ENCODE peak calls at places on chromosomes 12 and 14, in six cellular contexts. K is H1, F is IMR-90, E is neuronal stem cell, S is mesenchymal stem cell, R is trophoblast cell. U is an unnamed sample. For H3K27me3, the result is how much of the 10 kb centered on the place peaks cover.

GRCh38 chr12:115408642-115409041 is 724.7 kb upstream of the TBX3 start:
- DNase-seq in K (no peak), F (no peak), E (no peak), S (no peak), R (no peak), U (no peak)

GRCh38 chr12:14314801-14315200 is 50.7 kb upstream of the ATF7IP start:
- DNase-seq in K (no peak), F (no peak), E (no peak), S (no peak), R (no peak), U (no peak)

GRCh38 chr12:52228931-52229330 is 4.1 kb upstream of the KRT7 start:
- DNase-seq in K (no peak), F (no peak), E (no peak), S (no peak), R (peak), U (no peak)

GRCh38 chr14:100605706-100606686 is 18.8 kb upstream of the BEGAIN start:
- DNase-seq in K (no peak), F (peak), E (no peak), S (no peak), R (no peak), U (no peak)

GRCh38 chr12:5187136-5187535 is 143.5 kb downstream of the KCNA5 start:
- DNase-seq in K (no peak), F (no peak), E (no peak), S (no peak), R (no peak), U (no peak)

GRCh38 chr14:61462566-61463195 is 141.3 kb downstream of the PRKCH start:
- DNase-seq in K (no peak), F (peak), E (no peak), S (peak), R (no peak), U (no peak)

GRCh38 chr12:62247242-62247641 is 13.0 kb upstream of the USP15 start:
- DNase-seq in K (no peak), F (no peak), E (no peak), S (no peak), R (no peak), U (no peak)

GRCh38 chr12:56749853-56750252 is 2.3 kb downstream of the PRIM1 start:
- DNase-seq in K (no peak), F (no peak), E (no peak), S (no peak), R (no peak), U (no peak)

GRCh38 chr14:23299986-23300686 is 2.5 kb downstream of the PPP1R3E start:
- DNase-seq in K (no peak), F (no peak), E (no peak), S (no peak), R (no peak), U (no peak)

GRCh38 chr14:96176811-96177211 is 27.8 kb upstream of the BDKRB2 start:
- DNase-seq in K (no peak), F (peak), E (no peak), S (no peak), R (no peak), U (no peak)

GRCh38 chr12:100646896-100647295 is 73.4 kb downstream of the GAS2L3 start:
- DNase-seq in K (no peak), F (no peak), E (no peak), S (no peak), R (no peak), U (no peak)

GRCh38 chr12:104358353-104359003 is 54.9 kb downstream of the EID3 start:
- DNase-seq in K (no peak), F (peak), E (no peak), S (peak), R (peak), U (peak)

GRCh38 chr12:6960291-6961277 is 9.4 kb downstream of the PTPN6 start:
- DNase-seq in K (no peak), F (peak), E (no peak), S (no peak), R (no peak), U (no peak)

GRCh38 chr14:104144911-104145825 is 6.8 kb downstream of the KIF26A start:
- DNase-seq in K (no peak), F (no peak), E (no peak), S (no peak), R (no peak), U (peak)

GRCh38 chr14:68395585-68395984 is 397.3 kb downstream of the ZFP36L1 start:
- DNase-seq in K (no peak), F (peak), E (no peak), S (peak), R (no peak), U (no peak)

GRCh38 chr14:105098316-105098715 is 33.1 kb upstream of the GPR132 start:
- DNase-seq in K (no peak), F (no peak), E (no peak), S (no peak), R (no peak), U (no peak)

GRCh38 chr12:117430246-117430645 is 68.8 kb upstream of the NOS1 start:
- DNase-seq in K (no peak), F (no peak), E (no peak), S (no peak), R (no peak), U (no peak)

GRCh38 chr14:47009615-47010014 is 358.0 kb upstream of the RPL10L start:
- DNase-seq in K (no peak), F (no peak), E (no peak), S (no peak), R (no peak), U (no peak)

GRCh38 chr12:103647267-103647666 is 60.2 kb downstream of the STAB2 start:
- DNase-seq in K (no peak), F (peak), E (no peak), S (peak), R (no peak), U (no peak)

GRCh38 chr12:113896194-113896593 is 69.9 kb downstream of the RBM19 start:
- DNase-seq in K (peak), F (no peak), E (no peak), S (no peak), R (peak), U (peak)

GRCh38 chr12:15963271-15963670 is 52.1 kb downstream of the DERA start:
- DNase-seq in K (no peak), F (peak), E (no peak), S (no peak), R (no peak), U (no peak)

GRCh38 chr12:6943387-6943718 is 263 bp upstream of the RNU7-1 start:
- DNase-seq in K (no peak), F (peak), E (peak), S (peak), R (peak), U (peak)

GRCh38 chr12:13243516-13244070 is 47.1 kb downstream of the EMP1 start:
- DNase-seq in K (no peak), F (peak), E (no peak), S (no peak), R (no peak), U (no peak)

GRCh38 chr14:75257241-75257640 is 21.4 kb upstream of the FOS start:
- DNase-seq in K (no peak), F (peak), E (no peak), S (peak), R (peak), U (no peak)

GRCh38 chr12:107511292-107511691 is 174.3 kb upstream of the PWP1 start:
- DNase-seq in K (no peak), F (peak), E (no peak), S (no peak), R (no peak), U (no peak)
- H4K91ac ChIP-seq in K (no peak), F (no peak), E (no peak), S (no peak), R (no peak), U (no peak)

GRCh38 chr14:92559486-92559885 is 45.9 kb downstream of the RIN3 start:
- DNase-seq in K (no peak), F (no peak), E (no peak), S (no peak), R (no peak), U (no peak)

GRCh38 chr14:92558319-92558718 is 44.7 kb downstream of the RIN3 start:
- DNase-seq in K (no peak), F (no peak), E (no peak), S (no peak), R (no peak), U (no peak)

GRCh38 chr14:92557544-92557912 is 43.9 kb downstream of the RIN3 start:
- DNase-seq in K (no peak), F (no peak), E (no peak), S (no peak), R (no peak), U (no peak)

GRCh38 chr14:92561906-92562489 is 48.4 kb downstream of the RIN3 start:
- DNase-seq in K (no peak), F (no peak), E (no peak), S (no peak), R (no peak), U (no peak)

DNA sequence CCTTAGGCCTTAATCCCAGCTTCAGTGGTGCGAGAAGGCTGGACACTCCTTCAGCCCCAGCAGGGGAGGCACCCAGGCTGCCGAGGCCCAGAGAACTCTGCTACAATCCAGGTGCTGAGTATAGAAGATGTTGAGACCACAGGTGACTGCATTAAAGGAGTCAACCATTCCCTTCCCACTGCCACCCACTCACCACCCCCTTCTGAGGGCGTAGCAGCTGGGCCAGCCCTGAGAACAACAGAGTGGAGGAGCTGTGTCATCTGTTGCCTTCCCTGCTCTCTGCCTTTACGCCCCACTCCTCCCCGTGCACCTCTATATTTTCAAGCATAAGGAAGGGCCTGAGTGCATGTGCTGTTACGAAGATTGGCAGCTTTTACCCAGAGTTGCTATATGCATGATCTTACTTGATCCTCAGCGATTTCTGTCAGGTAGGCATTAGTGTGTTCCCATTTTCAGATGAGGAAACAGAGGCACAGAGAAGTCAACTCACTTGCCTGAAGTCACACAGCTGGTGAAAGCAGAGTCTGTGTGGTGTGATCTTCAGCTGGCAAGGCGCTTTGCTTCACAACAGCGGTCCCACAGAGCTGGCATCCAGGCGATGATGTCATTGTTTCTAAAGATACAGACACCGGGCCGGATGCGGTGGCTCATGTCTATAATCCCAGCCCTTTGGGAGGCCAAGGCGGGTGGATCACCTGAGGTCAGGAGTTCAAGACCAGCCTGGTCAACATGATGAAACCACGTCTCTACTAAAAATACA is 46.7 kb downstream of the RIN3 start:
- DNase-seq in K (no peak), F (no peak), E (no peak), S (no peak), R (no peak), U (no peak)
- H3K27me3 ChIP-seq in K (under half), F (under half), E (under half), S (under half), R (under half), U (under half)

DNA sequence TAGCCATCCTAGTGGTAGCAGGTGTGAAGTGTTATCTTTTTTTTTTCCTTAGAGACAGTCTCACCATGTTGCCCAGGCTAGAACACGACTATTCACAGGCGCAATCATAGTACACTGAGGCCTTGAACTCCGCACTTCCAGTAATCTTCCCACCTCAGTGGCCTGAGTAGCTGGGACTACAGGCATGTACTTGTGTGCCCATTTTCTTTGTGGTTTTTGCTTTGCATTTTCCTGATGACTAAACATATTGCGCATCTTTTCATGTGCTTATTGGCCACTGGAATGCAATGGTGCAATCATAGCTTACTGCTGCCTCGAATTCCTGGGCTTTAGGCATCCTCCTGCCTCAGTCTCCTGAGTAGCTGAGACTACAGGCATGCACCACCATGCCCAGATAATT is 33.3 kb upstream of the GCH1 start:
- DNase-seq in K (no peak), F (peak), E (no peak), S (peak), R (peak), U (no peak)
- H4K91ac ChIP-seq in K (no peak), F (no peak), E (no peak), S (no peak), R (no peak), U (no peak)

GRCh38 chr14:56805201-56805991 is 4.9 kb downstream of the OTX2 start:
- DNase-seq in K (no peak), F (no peak), E (no peak), S (no peak), R (no peak), U (peak)
- H3K27me3 ChIP-seq in K (under half), F (half or more), E (under half), S (half or more), R (half or more), U (half or more)

DNA sequence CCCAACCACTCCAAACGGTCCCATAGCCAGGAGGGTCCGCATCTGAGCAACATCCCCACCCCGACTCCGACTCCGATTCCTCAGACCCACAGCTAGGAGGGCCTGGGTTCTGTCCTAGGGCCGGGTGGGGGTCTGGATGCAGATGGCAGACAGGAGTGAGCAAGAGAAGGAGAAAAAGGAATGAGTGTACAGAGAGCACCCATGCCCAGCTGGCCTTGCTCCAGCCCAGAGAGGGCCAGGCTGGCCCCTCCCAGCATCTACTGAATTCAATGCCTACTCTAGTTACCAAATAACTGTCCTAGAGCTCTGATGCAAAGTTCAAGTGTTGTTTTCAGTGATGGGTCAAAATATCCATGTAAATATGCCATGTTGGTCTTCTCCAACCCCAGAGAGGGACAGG is 40.8 kb downstream of the VDR start:
- DNase-seq in K (no peak), F (no peak), E (no peak), S (no peak), R (no peak), U (no peak)
- H4K91ac ChIP-seq in K (no peak), F (no peak), E (no peak), S (no peak), R (no peak), U (no peak)

DNA sequence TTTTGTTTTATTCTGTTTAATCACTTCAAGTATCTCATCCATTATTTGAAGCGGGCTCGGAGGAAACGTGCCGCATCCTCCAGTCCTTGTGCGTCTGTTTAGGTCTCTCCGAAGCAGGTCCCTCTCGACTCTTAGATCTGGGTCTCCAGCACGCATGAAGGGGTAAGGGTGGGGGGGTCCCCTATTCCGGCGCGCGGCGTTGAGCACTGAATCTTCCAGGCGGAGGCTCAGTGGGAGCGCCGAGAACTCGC is 311 bp upstream of the LGR5 start:
- DNase-seq in K (no peak), F (no peak), E (no peak), S (no peak), R (no peak), U (no peak)
- H3K27me3 ChIP-seq in K (under half), F (under half), E (under half), S (under half), R (under half), U (under half)

GRCh38 chr14:21109377-21110260 is 8.8 kb downstream of the TMEM253 start:
- DNase-seq in K (no peak), F (no peak), E (no peak), S (no peak), R (no peak), U (no peak)
- H4K91ac ChIP-seq in K (no peak), F (no peak), E (no peak), S (no peak), R (no peak), U (no peak)

GRCh38 chr14:98916036-98916435 is 356.0 kb downstream of the BCL11B start:
- DNase-seq in K (no peak), F (no peak), E (no peak), S (no peak), R (no peak), U (no peak)
- H3K27me3 ChIP-seq in K (under half), F (under half), E (under half), S (under half), R (under half), U (under half)

GRCh38 chr14:26414103-26414502 is 183.7 kb downstream of the NOVA1 start:
- DNase-seq in K (no peak), F (no peak), E (no peak), S (no peak), R (no peak), U (no peak)
- H4K91ac ChIP-seq in K (no peak), F (no peak), E (no peak), S (no peak), R (no peak), U (no peak)